ENCODE peak calls at places on chromosomes 4 and X, in six cellular contexts. K, A, J, X, I and F are unnamed samples.

GRCh38 chr4:159764343-159764952 is 661.6 kb downstream of the RAPGEF2 start:
- DNase-seq in K (no peak), X (no peak), A (peak; percentile 7), I (peak; percentile 53), J (no peak), F (peak; percentile 64)

GRCh38 chrX:1178580-1179057 is 33.8 kb downstream of the CRLF2 start:
- DNase-seq in J (peak; percentile 40), X (no peak), A (peak; percentile 65), I (no peak), K (no peak), F (peak; percentile 40)

GRCh38 chr4:95421869-95422268 is 126.9 kb downstream of the UNC5C start:
- DNase-seq in A (no peak), I (no peak), K (no peak), J (no peak), X (no peak), F (no peak)

GRCh38 chr4:97411352-97411751 is 731.9 kb downstream of the STPG2 start:
- DNase-seq in I (no peak), K (no peak), J (no peak), A (no peak), X (no peak), F (no peak)

GRCh38 chr4:118757761-118758213 is 72.6 kb downstream of the METTL14 start:
- DNase-seq in A (peak; percentile 51), I (no peak), K (no peak), X (no peak), J (no peak), F (no peak)

GRCh38 chr4:22942920-22943559 is 250.3 kb downstream of the GBA3 start:
- DNase-seq in J (no peak), K (no peak), X (no peak), I (no peak), A (no peak), F (peak; percentile 22)

GRCh38 chrX:129347291-129347690 is 176.0 kb downstream of the SMARCA1 start:
- DNase-seq in I (no peak), J (no peak), A (no peak), X (no peak), K (no peak), F (no peak)

GRCh38 chr4:6929339-6929734 is 19.7 kb downstream of the TBC1D14 start:
- DNase-seq in J (no peak), K (no peak), X (no peak), I (no peak), A (no peak), F (no peak)

GRCh38 chr4:168731006-168731636 is 234.3 kb downstream of the PALLD start:
- DNase-seq in I (no peak), J (no peak), A (peak; percentile 80), X (no peak), K (no peak), F (no peak)

GRCh38 chr4:100420571-100420970 is 97.3 kb downstream of the EMCN start:
- DNase-seq in K (no peak), J (no peak), I (no peak), X (no peak), A (peak; percentile 20), F (peak; percentile 2)

GRCh38 chr4:181488926-181489325 is 754.3 kb upstream of the TENM3 start:
- DNase-seq in X (no peak), K (no peak), A (no peak), J (no peak), I (no peak), F (no peak)

GRCh38 chrX:29376584-29376983 is 789.3 kb downstream of the IL1RAPL1 start:
- DNase-seq in J (no peak), I (no peak), K (no peak), X (no peak), A (no peak), F (no peak)

GRCh38 chr4:177105526-177105925 is 204.1 kb upstream of the NEIL3 start:
- DNase-seq in A (peak; percentile 40), K (no peak), I (no peak), X (no peak), J (no peak), F (no peak)

GRCh38 chr4:117793786-117794369 is 240.4 kb upstream of the NDST3 start:
- DNase-seq in I (no peak), K (no peak), X (no peak), A (no peak), J (no peak), F (no peak)

GRCh38 chr4:53476232-53477037 is 99.0 kb downstream of the FIP1L1 start:
- DNase-seq in I (no peak), K (no peak), J (no peak), X (no peak), A (peak; percentile 99), F (peak; percentile 46)

GRCh38 chr4:153222790-153223417 is 18.7 kb downstream of the TRIM2 start:
- DNase-seq in A (peak; percentile 63), I (peak; percentile 15), J (no peak), K (peak; percentile 48), X (no peak), F (peak; percentile 28)

GRCh38 chrX:19840899-19841648 is 46.3 kb downstream of the SH3KBP1 start:
- DNase-seq in J (peak; percentile 79), X (no peak), I (no peak), K (no peak), A (no peak), F (no peak)

GRCh38 chr4:89469930-89470375 is 162.4 kb upstream of the GPRIN3 start:
- DNase-seq in J (peak; percentile 56), X (no peak), K (no peak), A (peak; percentile 89), I (no peak), F (peak; percentile 86)

GRCh38 chr4:160372390-160372789 is 1269.5 kb downstream of the RAPGEF2 start:
- DNase-seq in X (no peak), A (no peak), I (no peak), K (no peak), J (no peak), F (peak; percentile 48)

GRCh38 chrX:39883664-39884063 is 214.1 kb downstream of the BCOR start:
- DNase-seq in J (peak; percentile 60), I (no peak), X (no peak), K (no peak), A (no peak), F (no peak)

GRCh38 chr4:70601422-70602039 is 9.5 kb downstream of the AMBN start:
- DNase-seq in K (peak; percentile 61), A (peak; percentile 69), I (peak; percentile 70), J (peak; percentile 82), X (peak; percentile 7), F (peak; percentile 83)

GRCh38 chr4:167282171-167282864 is 48.0 kb upstream of the SPOCK3 start:
- DNase-seq in J (no peak), I (no peak), A (no peak), X (no peak), K (no peak), F (peak; percentile 66)

GRCh38 chr4:92268642-92269041 is 35.1 kb upstream of the GRID2 start:
- DNase-seq in I (no peak), X (no peak), A (no peak), K (no peak), J (no peak), F (no peak)

GRCh38 chr4:69708211-69708610 is 52.2 kb downstream of the SULT1B1 start:
- DNase-seq in K (no peak), J (no peak), I (no peak), A (no peak), X (no peak), F (peak; percentile 30)

GRCh38 chr4:92231511-92231910 is 72.3 kb upstream of the GRID2 start:
- DNase-seq in I (no peak), J (no peak), K (no peak), X (no peak), A (peak; percentile 38), F (peak; percentile 71)